ENCODE peak calls at places on chromosomes 7 and 10, in six cellular contexts. E is IMR-90, F is H9, C is H1, M is mesendoderm, Q is mesenchymal stem cell. G is an unnamed sample.

GRCh38 chr10:5584895-5585516 is 60.2 kb downstream of the CALML3 start:
- DNase-seq in E (peak), F (peak), C (no peak), M (peak), Q (peak), G (no peak)

GRCh38 chr7:47466832-47467231 is 115.1 kb downstream of the TNS3 start:
- DNase-seq in E (no peak), F (no peak), C (no peak), M (no peak), Q (no peak), G (no peak)

GRCh38 chr7:80729586-80730320 is 91.3 kb downstream of the CD36 start:
- DNase-seq in E (peak), F (no peak), C (no peak), M (no peak), Q (peak), G (no peak)

GRCh38 chr10:71649631-71650030 is 69.9 kb downstream of the C10orf105 start:
- DNase-seq in E (no peak), F (no peak), C (no peak), M (no peak), Q (no peak), G (no peak)

GRCh38 chr7:129434846-129435318 is 650 bp downstream of the STRIP2 start:
- DNase-seq in E (peak), F (peak), C (no peak), M (peak), Q (peak), G (no peak)

GRCh38 chr7:98733036-98733435 is 116.0 kb downstream of the NPTX2 start:
- DNase-seq in E (peak), F (peak), C (peak), M (peak), Q (peak), G (no peak)

GRCh38 chr7:151705744-151706567 is 171.0 kb downstream of the PRKAG2 start:
- DNase-seq in E (peak), F (peak), C (peak), M (peak), Q (peak), G (no peak)

GRCh38 chr7:114047889-114048288 is 129.1 kb upstream of the PPP1R3A start:
- DNase-seq in E (peak), F (no peak), C (no peak), M (no peak), Q (peak), G (no peak)

GRCh38 chr7:25845341-25845923 is 306.6 kb upstream of the NFE2L3 start:
- DNase-seq in E (no peak), F (no peak), C (no peak), M (no peak), Q (no peak), G (no peak)

GRCh38 chr10:122154733-122155366 is 116.2 kb upstream of the BTBD16 start:
- DNase-seq in E (peak), F (peak), C (no peak), M (peak), Q (peak), G (no peak)

GRCh38 chr10:23015021-23015707 is 80.2 kb upstream of the MSRB2 start:
- DNase-seq in E (no peak), F (no peak), C (no peak), M (no peak), Q (no peak), G (no peak)

GRCh38 chr7:20299647-20300312 is 30.9 kb upstream of the ITGB8 start:
- DNase-seq in E (peak), F (no peak), C (no peak), M (no peak), Q (peak), G (no peak)

GRCh38 chr7:116706668-116707126 is 34.7 kb downstream of the MET start:
- DNase-seq in E (no peak), F (no peak), C (no peak), M (peak), Q (peak), G (no peak)

GRCh38 chr7:128122577-128123290 is 91.5 kb upstream of the LRRC4 start:
- DNase-seq in E (no peak), F (no peak), C (no peak), M (no peak), Q (no peak), G (no peak)

GRCh38 chr7:35793225-35793579 is 7.7 kb upstream of the SEPTIN7 start:
- DNase-seq in E (peak), F (no peak), C (no peak), M (peak), Q (peak), G (no peak)

GRCh38 chr7:20393021-20394015 is 62.6 kb downstream of the ITGB8 start:
- DNase-seq in E (no peak), F (no peak), C (no peak), M (no peak), Q (no peak), G (no peak)

GRCh38 chr7:133633055-133633454 is 380.2 kb downstream of the EXOC4 start:
- DNase-seq in E (peak), F (no peak), C (no peak), M (peak), Q (peak), G (no peak)

GRCh38 chr10:62759599-62760175 is 44.8 kb upstream of the ADO start:
- DNase-seq in E (no peak), F (peak), C (no peak), M (no peak), Q (no peak), G (no peak)

GRCh38 chr10:43137701-43137970 is 609 bp upstream of the CSGALNACT2 start:
- DNase-seq in E (peak), F (no peak), C (peak), M (peak), Q (peak), G (peak)

GRCh38 chr7:79282051-79282694 is 171.3 kb downstream of the MAGI2 start:
- DNase-seq in E (peak), F (no peak), C (no peak), M (peak), Q (peak), G (no peak)

GRCh38 chr10:104085801-104086400 is at the start of gene COL17A1:
- DNase-seq in E (no peak), F (no peak), C (no peak), M (no peak), Q (no peak), G (no peak)

GRCh38 chr7:2108501-2109250 is 124.1 kb downstream of the MAD1L1 start:
- DNase-seq in E (peak), F (no peak), C (no peak), M (peak), Q (no peak), G (peak)

GRCh38 chr7:92767427-92767826 is 68.9 kb downstream of the CDK6 start:
- DNase-seq in E (peak), F (no peak), C (no peak), M (no peak), Q (peak), G (no peak)

GRCh38 chr10:113329121-113329596 is 223.7 kb upstream of the HABP2 start:
- DNase-seq in E (peak), F (no peak), C (no peak), M (no peak), Q (peak), G (no peak)

GRCh38 chr10:103793429-103793828 is 61.9 kb downstream of the SH3PXD2A start:
- DNase-seq in E (no peak), F (no peak), C (no peak), M (no peak), Q (no peak), G (no peak)

GRCh38 chr10:110388682-110389052 is 83.9 kb upstream of the SMNDC1 start:
- DNase-seq in E (no peak), F (no peak), C (no peak), M (no peak), Q (no peak), G (no peak)

GRCh38 chr7:43637114-43637806 is 54.4 kb downstream of the STK17A start:
- DNase-seq in E (peak), F (no peak), C (no peak), M (no peak), Q (peak), G (no peak)

GRCh38 chr7:19674266-19674960 is 34.4 kb downstream of the POLR1F start:
- DNase-seq in E (no peak), F (no peak), C (no peak), M (peak), Q (peak), G (no peak)

DNA sequence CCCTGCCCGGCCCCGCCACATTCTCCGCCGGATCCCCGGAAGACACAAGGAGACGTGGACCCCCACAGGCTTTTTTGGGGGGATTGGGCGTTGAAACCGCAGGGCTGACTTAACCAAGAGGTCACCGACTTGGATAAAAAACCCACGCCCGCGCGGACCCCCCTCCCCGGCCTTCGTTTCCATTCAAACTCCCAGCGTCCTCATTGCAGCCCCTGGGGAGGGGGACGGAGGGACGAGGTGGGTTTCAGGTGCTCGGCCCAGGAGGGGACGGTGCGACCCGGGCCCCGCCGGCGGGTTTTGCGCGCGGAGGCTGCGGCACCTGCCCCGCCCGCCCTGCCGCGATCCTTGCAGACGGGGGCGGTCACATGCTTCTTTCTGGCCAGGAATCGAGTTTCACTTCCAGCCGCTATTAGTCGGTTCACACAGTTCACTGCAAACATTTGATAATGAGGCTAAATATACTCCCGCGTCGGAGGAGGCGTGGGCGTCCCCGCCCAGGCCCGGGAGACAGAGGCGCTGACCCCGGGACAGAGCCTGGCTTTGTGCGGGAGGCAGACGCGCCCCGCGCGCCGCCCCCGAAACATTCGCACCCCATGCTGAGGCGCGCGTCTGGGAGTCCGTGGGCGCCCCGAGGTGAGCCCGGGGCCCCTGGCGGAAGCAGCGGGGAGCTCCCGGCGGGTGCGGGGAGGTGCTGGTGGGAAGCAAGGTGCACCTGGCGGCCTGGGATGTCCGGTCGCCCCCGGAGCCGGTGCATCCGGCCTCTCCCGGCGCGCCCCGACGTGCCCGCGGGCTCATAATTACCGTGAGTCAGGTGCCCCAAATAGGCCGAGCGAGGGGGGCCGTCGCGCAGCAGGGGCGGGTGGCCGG is 2.7 kb upstream of the PDGFA start:
- DNase-seq in E (peak), F (no peak), C (no peak), M (peak), Q (peak), G (no peak)
- H3K9ac ChIP-seq in E (no peak), F (no peak), C (no peak), M (no peak), Q (peak), G (peak)

GRCh38 chr10:44648691-44649090 is 262.4 kb upstream of the TMEM72 start:
- DNase-seq in E (no peak), F (no peak), C (no peak), M (no peak), Q (no peak), G (no peak)

GRCh38 chr10:44647877-44648542 is 263.1 kb upstream of the CXCL12 start:
- DNase-seq in E (peak), F (no peak), C (no peak), M (no peak), Q (no peak), G (no peak)

GRCh38 chr10:44651834-44652233 is 259.3 kb upstream of the TMEM72 start:
- DNase-seq in E (peak), F (no peak), C (no peak), M (no peak), Q (no peak), G (no peak)

GRCh38 chr10:44650576-44651394 is 260.4 kb upstream of the TMEM72 start:
- DNase-seq in E (no peak), F (no peak), C (no peak), M (no peak), Q (no peak), G (no peak)

GRCh38 chr10:44651395-44651661 is 259.8 kb upstream of the TMEM72 start:
- DNase-seq in E (no peak), F (no peak), C (no peak), M (no peak), Q (no peak), G (no peak)
- H2BK15ac ChIP-seq in E (no peak), F (no peak), C (no peak), M (no peak), Q (no peak), G (no peak)

DNA sequence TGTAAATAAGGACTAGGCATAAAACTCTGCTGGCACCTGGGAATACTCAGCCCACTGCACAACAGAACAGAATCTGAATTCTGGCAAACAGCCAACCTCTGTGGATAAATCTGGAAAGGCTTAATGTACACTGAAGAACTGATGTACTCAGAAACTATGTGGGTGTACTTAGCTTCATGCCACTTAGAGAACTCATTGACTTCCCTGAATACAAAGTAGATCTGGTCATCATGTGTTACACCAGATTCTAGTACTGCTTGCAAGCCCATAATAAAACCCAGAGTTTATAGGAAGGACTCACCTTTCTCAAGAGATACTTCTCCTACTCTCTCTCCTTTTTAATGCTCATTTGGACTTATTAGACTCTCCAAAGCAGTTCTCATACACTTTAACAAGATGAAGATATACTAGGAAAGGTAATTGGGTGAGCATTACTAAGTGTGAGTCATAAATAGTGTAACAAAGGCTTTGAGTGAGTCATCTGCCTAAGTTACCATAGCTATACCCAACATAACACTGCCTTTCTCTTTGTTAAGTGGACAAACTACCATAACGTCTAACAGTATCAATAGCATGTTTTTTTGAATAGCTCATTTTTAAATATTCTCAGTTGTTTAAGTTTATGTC is 309.1 kb downstream of the MDFIC start:
- DNase-seq in E (peak), F (no peak), C (no peak), M (peak), Q (peak), G (no peak)
- H3K9ac ChIP-seq in E (no peak), F (no peak), C (no peak), M (no peak), Q (peak), G (no peak)

DNA sequence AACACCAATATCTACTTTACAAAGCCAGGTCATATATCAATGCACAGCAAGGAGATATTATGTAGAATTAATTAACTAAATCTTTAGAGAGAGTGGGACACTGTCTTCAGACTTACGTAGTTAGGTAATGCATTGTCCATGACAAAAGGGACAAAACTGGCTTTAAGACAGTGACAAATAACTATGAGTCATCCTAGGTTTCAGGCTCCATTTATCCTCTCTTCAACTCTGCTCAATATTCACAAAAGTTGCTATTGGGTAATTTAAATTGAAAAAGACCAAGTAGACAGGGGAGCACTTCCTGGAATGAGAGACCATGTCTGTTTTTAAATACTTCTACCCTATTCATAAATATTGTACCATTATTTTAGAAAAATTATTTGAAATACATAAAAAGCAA is 464.5 kb downstream of the ARL4A start:
- DNase-seq in E (no peak), F (no peak), C (no peak), M (no peak), Q (no peak), G (no peak)
- H2BK15ac ChIP-seq in E (no peak), F (no peak), C (no peak), M (no peak), Q (no peak), G (no peak)

DNA sequence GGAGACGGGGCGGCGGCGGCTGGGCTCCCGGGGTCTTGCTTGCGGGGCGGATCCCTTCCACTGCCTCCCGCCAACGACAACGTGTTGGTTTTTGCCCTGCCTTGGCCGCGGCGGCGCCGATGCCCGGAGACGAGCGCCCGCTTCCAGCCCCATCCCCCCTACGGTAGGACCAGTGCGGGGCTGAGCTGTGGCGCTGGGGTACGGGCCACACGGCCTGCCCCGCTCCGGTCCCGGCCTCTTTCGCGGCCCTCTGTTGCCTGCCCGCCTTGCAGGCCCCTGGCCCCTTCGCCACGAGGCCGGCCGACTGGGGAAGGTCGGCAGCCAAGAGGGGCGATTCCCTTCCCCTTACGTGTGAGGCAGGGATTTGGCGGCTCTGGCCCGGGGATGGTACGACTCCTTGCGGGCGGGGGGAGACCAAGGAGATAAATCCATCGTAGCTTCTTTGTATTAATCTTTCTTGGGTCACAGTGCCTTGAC is 488 bp downstream of the EIF4H start:
- DNase-seq in E (peak), F (peak), C (no peak), M (peak), Q (peak), G (peak)
- H3K9ac ChIP-seq in E (peak), F (peak), C (peak), M (peak), Q (peak), G (peak)

DNA sequence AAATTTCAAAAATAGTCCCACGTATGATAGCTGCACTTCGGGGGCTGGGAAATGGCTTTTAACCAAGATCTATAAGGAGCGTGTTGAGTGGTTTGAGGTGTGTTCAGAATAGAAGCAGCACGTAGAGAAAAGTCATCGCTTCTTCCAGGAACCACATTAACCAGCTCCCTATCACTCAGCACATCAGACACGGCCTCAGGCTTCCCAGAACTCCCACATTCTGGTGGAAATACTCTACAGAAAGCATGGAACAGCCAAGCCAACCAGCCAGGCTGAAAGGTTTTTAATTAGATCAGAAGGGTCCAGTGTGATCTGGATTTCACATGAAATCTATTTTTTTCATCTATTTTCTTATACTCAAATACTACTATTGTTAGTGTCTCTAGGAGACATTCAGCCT is 231.5 kb upstream of the NRP1 start:
- DNase-seq in E (no peak), F (no peak), C (no peak), M (no peak), Q (no peak), G (no peak)
- H2BK15ac ChIP-seq in E (no peak), F (no peak), C (no peak), M (no peak), Q (no peak), G (no peak)

DNA sequence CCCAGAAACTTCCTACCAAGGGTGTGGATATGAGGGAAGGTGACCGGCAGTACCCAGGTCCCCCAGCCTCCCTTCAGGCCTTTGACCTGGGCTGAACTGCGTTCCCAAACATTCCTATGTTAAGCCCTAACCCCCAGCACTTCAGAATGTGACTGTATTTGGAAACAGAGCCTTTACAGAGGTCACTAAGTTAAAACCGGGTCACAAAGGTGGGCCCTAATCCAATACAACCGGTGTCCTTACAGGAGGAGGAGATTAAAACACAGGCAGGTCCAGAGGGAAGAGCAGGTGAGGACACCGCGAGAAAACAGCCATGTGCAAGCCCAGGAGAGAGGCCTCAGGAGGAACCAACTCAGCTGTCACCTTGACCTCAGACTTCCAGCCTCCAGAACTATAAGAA is 28.0 kb downstream of the GRB10 start:
- DNase-seq in E (no peak), F (no peak), C (no peak), M (no peak), Q (no peak), G (no peak)
- H3K9ac ChIP-seq in E (no peak), F (no peak), C (no peak), M (no peak), Q (no peak), G (no peak)

GRCh38 chr7:70539622-70540021 is 592.3 kb upstream of the GALNT17 start:
- DNase-seq in E (no peak), F (no peak), C (peak), M (no peak), Q (no peak), G (no peak)

GRCh38 chr7:70533614-70534013 is 598.3 kb upstream of the GALNT17 start:
- DNase-seq in E (no peak), F (no peak), C (no peak), M (no peak), Q (no peak), G (no peak)

GRCh38 chr7:70542750-70543376 is 589.1 kb upstream of the GALNT17 start:
- DNase-seq in E (no peak), F (no peak), C (no peak), M (no peak), Q (no peak), G (no peak)

GRCh38 chr7:70540641-70541040 is 591.3 kb upstream of the GALNT17 start:
- DNase-seq in E (no peak), F (no peak), C (no peak), M (no peak), Q (no peak), G (no peak)

DNA sequence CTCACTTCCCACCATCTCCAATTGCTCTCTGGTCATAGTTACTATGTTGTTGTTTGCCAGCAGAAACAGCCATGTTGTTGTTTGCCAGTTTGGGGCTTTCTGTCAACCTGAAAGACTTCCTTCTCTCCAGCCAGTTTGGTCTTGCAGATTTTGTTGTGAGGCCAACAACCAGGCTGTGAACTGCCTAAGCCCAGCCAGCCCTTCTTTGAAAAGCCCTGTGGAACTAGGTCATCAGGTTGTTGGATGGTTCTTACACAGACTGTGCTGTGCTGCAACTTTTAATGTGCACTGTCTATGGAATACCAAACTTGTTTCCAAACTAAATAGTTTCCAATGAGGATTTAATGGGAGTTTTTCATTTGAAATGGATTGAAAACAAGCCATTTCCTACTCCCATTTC is 592.7 kb upstream of the GALNT17 start:
- DNase-seq in E (no peak), F (no peak), C (no peak), M (no peak), Q (no peak), G (no peak)
- H2BK15ac ChIP-seq in E (no peak), F (no peak), C (no peak), M (no peak), Q (no peak), G (no peak)